ENCODE peak calls at places on chromosomes 2 and 18, in four cellular contexts. R, N, V and L are unnamed samples.

GRCh38 chr2:101388232-101388631 is 929 bp upstream of the CREG2 start:
- DNase-seq in V (peak), N (peak), R (no peak), L (no peak)

GRCh38 chr18:49691177-49691608 is 122.1 kb downstream of the ACAA2 start:
- DNase-seq in N (peak), V (peak), R (no peak), L (no peak)

GRCh38 chr2:17652681-17653080 is 100.9 kb downstream of the SMC6 start:
- DNase-seq in N (no peak), V (peak), R (no peak), L (no peak)

GRCh38 chr2:127479219-127479825 is 47.0 kb downstream of the IWS1 start:
- DNase-seq in V (peak), N (peak), R (no peak), L (no peak)

GRCh38 chr2:218959141-218959731 is at the start of gene CDK5R2:
- DNase-seq in N (peak), V (peak), R (peak), L (no peak)

GRCh38 chr2:3282056-3282998 is 95.3 kb downstream of the EIPR1 start:
- DNase-seq in V (peak), N (no peak), R (peak), L (no peak)

GRCh38 chr18:45359275-45360009 is 255.8 kb upstream of the SLC14A2 start:
- DNase-seq in N (no peak), V (no peak), R (no peak), L (no peak)

GRCh38 chr18:76386071-76386470 is 109.0 kb downstream of the ZNF516 start:
- DNase-seq in V (no peak), N (no peak), R (no peak), L (no peak)

GRCh38 chr2:66576381-66577330 is 141.7 kb downstream of the MEIS1 start:
- DNase-seq in N (peak), R (no peak), V (peak), L (no peak)

GRCh38 chr18:2089416-2089815 is 481.9 kb downstream of the METTL4 start:
- DNase-seq in R (no peak), N (no peak), V (no peak), L (no peak)

GRCh38 chr2:213251618-213252017 is 32.6 kb upstream of the SPAG16 start:
- DNase-seq in V (peak), N (peak), R (no peak), L (no peak)

GRCh38 chr2:240640939-240641338 is 15.7 kb downstream of the GPR35 start:
- DNase-seq in V (peak), R (no peak), N (peak), L (no peak)

GRCh38 chr2:237919593-237919992 is 47.2 kb upstream of the UBE2F start:
- DNase-seq in V (no peak), N (no peak), R (no peak), L (no peak)

GRCh38 chr2:242056785-242057184 is 187.3 kb downstream of the RTP5 start:
- DNase-seq in V (no peak), N (no peak), R (no peak), L (no peak)

GRCh38 chr2:221200184-221200839 is 371.8 kb downstream of the EPHA4 start:
- DNase-seq in N (no peak), R (no peak), V (no peak), L (no peak)

GRCh38 chr2:16305191-16305590 is 360.4 kb downstream of the CYRIA start:
- DNase-seq in R (no peak), V (no peak), N (no peak), L (no peak)

GRCh38 chr2:62156861-62157496 is 38.9 kb upstream of the B3GNT2 start:
- DNase-seq in R (no peak), V (no peak), N (no peak), L (no peak)

GRCh38 chr2:220134756-220135534 is 507.5 kb downstream of the SLC4A3 start:
- DNase-seq in R (no peak), N (no peak), V (peak), L (no peak)

GRCh38 chr18:8450013-8450412 is 159.2 kb upstream of the RAB12 start:
- DNase-seq in N (peak), R (no peak), V (no peak), L (no peak)

GRCh38 chr2:235749121-235749780 is 255.4 kb downstream of the AGAP1 start:
- DNase-seq in N (peak), R (no peak), V (peak), L (no peak)

GRCh38 chr18:76259012-76259568 is 236.0 kb downstream of the ZNF516 start:
- DNase-seq in R (no peak), N (no peak), V (no peak), L (no peak)

GRCh38 chr2:200483729-200484198 is 26.1 kb downstream of the KCTD18 start:
- DNase-seq in V (peak), R (no peak), N (peak), L (no peak)

GRCh38 chr2:85717308-85718005 is 23.3 kb downstream of the GNLY start:
- DNase-seq in V (peak), R (no peak), N (peak), L (no peak)

GRCh38 chr2:70627499-70627898 is 73.9 kb upstream of the TGFA start:
- DNase-seq in V (no peak), N (peak), R (no peak), L (no peak)